ENCODE peak calls at places on chromosome 5, in five cellular contexts. One of them, this sample, is unnamed.

GRCh38 chr5:142960309-142960696 is 190.1 kb downstream of the ARHGAP26 start:
- DNase-seq in neural crest cell: no peak
- DNase-seq in activated T-cell treated with anti-CD3 and anti-CD28 coated beads for 1 hour: no peak
- DNase-seq in tibial artery: no peak
- DNase-seq in NCI-H748 treated with DMSO at 0.1 percent for 48 hours: no peak
- DNase-seq in this sample: no peak

GRCh38 chr5:179285236-179285635 is 60.0 kb downstream of the ADAMTS2 start:
- DNase-seq in activated T-cell treated with anti-CD3 and anti-CD28 coated beads for 1 hour: no peak
- DNase-seq in neural crest cell: no peak
- DNase-seq in NCI-H748 treated with DMSO at 0.1 percent for 48 hours: no peak
- DNase-seq in tibial artery: peak
- DNase-seq in this sample: no peak

GRCh38 chr5:90133941-90134340 is 275.6 kb downstream of the CETN3 start:
- DNase-seq in NCI-H748 treated with DMSO at 0.1 percent for 48 hours: no peak
- DNase-seq in tibial artery: no peak
- DNase-seq in neural crest cell: no peak
- DNase-seq in activated T-cell treated with anti-CD3 and anti-CD28 coated beads for 1 hour: no peak
- DNase-seq in this sample: no peak

GRCh38 chr5:159995841-159996240 is 13.1 kb upstream of the TTC1 start:
- DNase-seq in neural crest cell: no peak
- DNase-seq in activated T-cell treated with anti-CD3 and anti-CD28 coated beads for 1 hour: no peak
- DNase-seq in tibial artery: no peak
- DNase-seq in NCI-H748 treated with DMSO at 0.1 percent for 48 hours: no peak
- DNase-seq in this sample: no peak

GRCh38 chr5:133603711-133604110 is 8.6 kb downstream of the FSTL4 start:
- DNase-seq in neural crest cell: no peak
- DNase-seq in tibial artery: no peak
- DNase-seq in activated T-cell treated with anti-CD3 and anti-CD28 coated beads for 1 hour: no peak
- DNase-seq in NCI-H748 treated with DMSO at 0.1 percent for 48 hours: no peak
- DNase-seq in this sample: no peak

GRCh38 chr5:123285122-123286011 is 137.8 kb downstream of the CEP120 start:
- DNase-seq in neural crest cell: peak
- DNase-seq in NCI-H748 treated with DMSO at 0.1 percent for 48 hours: no peak
- DNase-seq in tibial artery: peak
- DNase-seq in activated T-cell treated with anti-CD3 and anti-CD28 coated beads for 1 hour: no peak
- DNase-seq in this sample: peak

GRCh38 chr5:138843789-138844461 is 31.2 kb downstream of the LRRTM2 start:
- DNase-seq in neural crest cell: no peak
- DNase-seq in tibial artery: no peak
- DNase-seq in NCI-H748 treated with DMSO at 0.1 percent for 48 hours: no peak
- DNase-seq in activated T-cell treated with anti-CD3 and anti-CD28 coated beads for 1 hour: no peak
- DNase-seq in this sample: no peak

GRCh38 chr5:54722846-54723433 is 205.4 kb downstream of the SNX18 start:
- DNase-seq in tibial artery: no peak
- DNase-seq in NCI-H748 treated with DMSO at 0.1 percent for 48 hours: no peak
- DNase-seq in neural crest cell: no peak
- DNase-seq in activated T-cell treated with anti-CD3 and anti-CD28 coated beads for 1 hour: no peak
- DNase-seq in this sample: no peak

This sample was measured in ecto neural progenitor cell.